ENCODE peak calls at places on chromosomes 11 and 22, in four cellular contexts. One of them, this sample, is unnamed.
A peak's percentile ranks its signal among the peaks of the same experiment; 100 is the strongest.

GRCh38 chr11:78660451-78660850 is 85.8 kb upstream of the NARS2 start:
- DNase-seq in thoracic aorta: no peak
- DNase-seq in fibroblast of lung: no peak
- DNase-seq in CD8-positive, alpha-beta T cell: no peak
- DNase-seq in this sample: no peak

GRCh38 chr22:46547179-46547882 is 9.9 kb upstream of the CELSR1 start:
- DNase-seq in thoracic aorta: no peak
- DNase-seq in fibroblast of lung: peak; percentile 64
- DNase-seq in CD8-positive, alpha-beta T cell: no peak
- DNase-seq in this sample: peak; percentile 61

GRCh38 chr11:24078056-24078455 is 418.8 kb upstream of the LUZP2 start:
- DNase-seq in thoracic aorta: no peak
- DNase-seq in fibroblast of lung: peak; percentile 64
- DNase-seq in CD8-positive, alpha-beta T cell: no peak
- DNase-seq in this sample: no peak

GRCh38 chr11:125165664-125166346 is 1.3 kb downstream of the PKNOX2 start:
- DNase-seq in thoracic aorta: no peak
- DNase-seq in fibroblast of lung: peak; percentile 41
- DNase-seq in CD8-positive, alpha-beta T cell: no peak
- DNase-seq in this sample: no peak

GRCh38 chr11:71120346-71120963 is 131.9 kb downstream of the SHANK2 start:
- DNase-seq in thoracic aorta: no peak
- DNase-seq in fibroblast of lung: peak; percentile 6
- DNase-seq in CD8-positive, alpha-beta T cell: no peak
- DNase-seq in this sample: no peak

GRCh38 chr11:43359432-43359818 is 705 bp downstream of the TTC17 start:
- DNase-seq in thoracic aorta: no peak
- DNase-seq in fibroblast of lung: peak; percentile 41
- DNase-seq in CD8-positive, alpha-beta T cell: no peak
- DNase-seq in this sample: no peak

GRCh38 chr11:68524681-68525080 is 64.1 kb downstream of the PPP6R3 start:
- DNase-seq in thoracic aorta: no peak
- DNase-seq in fibroblast of lung: no peak
- DNase-seq in CD8-positive, alpha-beta T cell: no peak
- DNase-seq in this sample: no peak

GRCh38 chr11:133649059-133649458 is 116.8 kb upstream of the OPCML start:
- DNase-seq in thoracic aorta: no peak
- DNase-seq in fibroblast of lung: no peak
- DNase-seq in CD8-positive, alpha-beta T cell: no peak
- DNase-seq in this sample: no peak

GRCh38 chr11:62392944-62393628 is 25.7 kb upstream of the SCGB1A1 start:
- DNase-seq in thoracic aorta: no peak
- DNase-seq in fibroblast of lung: no peak
- DNase-seq in CD8-positive, alpha-beta T cell: no peak
- DNase-seq in this sample: no peak

GRCh38 chr22:30969532-30970355 is 679 bp downstream of the TUG1 start:
- DNase-seq in thoracic aorta: no peak
- DNase-seq in fibroblast of lung: peak; percentile 54
- DNase-seq in CD8-positive, alpha-beta T cell: peak; percentile 13
- DNase-seq in this sample: no peak
- H3K9me3 ChIP-seq in thoracic aorta: peaks cover 48% of the 10 kb centered on the region
- H3K9me3 ChIP-seq in fibroblast of lung: no peaks in the 10 kb centered on the region
- H3K9me3 ChIP-seq in CD8-positive, alpha-beta T cell: peaks cover 54% of the 10 kb centered on the region
- H3K9me3 ChIP-seq in this sample: no peaks in the 10 kb centered on the region

DNA sequence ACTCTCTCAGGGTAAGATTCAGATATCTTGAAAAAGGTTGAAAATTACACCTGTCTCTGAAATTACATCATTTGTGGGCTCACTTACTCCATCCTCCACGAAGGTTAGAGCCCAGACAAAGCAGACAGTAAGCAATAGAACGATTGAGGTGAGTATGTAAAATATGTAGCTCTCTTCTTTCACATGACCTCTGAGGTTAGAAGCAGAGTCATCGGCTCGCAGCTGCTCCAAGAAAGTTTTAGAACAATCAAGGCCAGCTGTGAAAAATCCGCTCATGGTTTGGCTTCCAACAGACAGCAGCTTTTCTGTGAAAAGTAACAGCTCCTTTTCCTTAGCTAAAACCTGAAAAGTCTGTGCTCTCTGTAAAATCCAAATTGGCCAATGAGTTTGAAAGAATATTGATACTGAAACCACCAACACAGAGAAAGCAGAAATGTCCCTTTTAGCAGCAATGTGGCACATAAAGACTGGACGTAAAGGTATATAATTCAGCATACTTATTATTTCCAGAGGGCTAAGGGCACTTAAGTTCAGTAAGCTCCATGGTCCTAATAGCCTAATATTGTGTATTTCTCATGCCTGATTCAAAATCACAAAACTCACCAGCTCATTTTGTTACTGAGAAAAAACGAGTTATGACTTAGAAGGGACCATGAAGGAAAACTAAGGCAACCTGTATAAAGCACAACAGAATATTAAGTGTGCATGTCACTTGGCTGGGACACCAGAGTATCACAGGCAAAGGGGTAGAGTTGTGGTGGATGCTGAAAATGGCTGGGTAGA is 78.2 kb downstream of the FAM76B start:
- DNase-seq in thoracic aorta: no peak
- DNase-seq in fibroblast of lung: peak; percentile 18
- DNase-seq in CD8-positive, alpha-beta T cell: no peak
- DNase-seq in this sample: no peak
- H3K4me3 ChIP-seq in thoracic aorta: no peak overlapping the region
- H3K4me3 ChIP-seq in fibroblast of lung: no peak overlapping the region
- H3K4me3 ChIP-seq in CD8-positive, alpha-beta T cell: no peak overlapping the region
- H3K4me3 ChIP-seq in this sample: no peak overlapping the region

GRCh38 chr11:35982061-35982460 is 38.2 kb downstream of the LDLRAD3 start:
- DNase-seq in thoracic aorta: no peak
- DNase-seq in fibroblast of lung: no peak
- DNase-seq in CD8-positive, alpha-beta T cell: no peak
- DNase-seq in this sample: no peak
- H3K9me3 ChIP-seq in thoracic aorta: no peaks in the 10 kb centered on the region
- H3K9me3 ChIP-seq in fibroblast of lung: no peaks in the 10 kb centered on the region
- H3K9me3 ChIP-seq in CD8-positive, alpha-beta T cell: no peaks in the 10 kb centered on the region
- H3K9me3 ChIP-seq in this sample: no peaks in the 10 kb centered on the region

GRCh38 chr22:22855617-22856308 is 31.9 kb upstream of the IGLL5 start:
- DNase-seq in thoracic aorta: no peak
- DNase-seq in fibroblast of lung: no peak
- DNase-seq in CD8-positive, alpha-beta T cell: peak; percentile 20
- DNase-seq in this sample: no peak

GRCh38 chr22:22857607-22858558 is 29.7 kb upstream of the IGLL5 start:
- DNase-seq in thoracic aorta: no peak
- DNase-seq in fibroblast of lung: no peak
- DNase-seq in CD8-positive, alpha-beta T cell: no peak
- DNase-seq in this sample: no peak

GRCh38 chr22:22856364-22856763 is 31.3 kb upstream of the IGLL5 start:
- DNase-seq in thoracic aorta: no peak
- DNase-seq in fibroblast of lung: no peak
- DNase-seq in CD8-positive, alpha-beta T cell: no peak
- DNase-seq in this sample: peak; percentile 27

GRCh38 chr22:22858559-22858937 is 29.1 kb upstream of the IGLL5 start:
- DNase-seq in thoracic aorta: no peak
- DNase-seq in fibroblast of lung: no peak
- DNase-seq in CD8-positive, alpha-beta T cell: no peak
- DNase-seq in this sample: no peak

DNA sequence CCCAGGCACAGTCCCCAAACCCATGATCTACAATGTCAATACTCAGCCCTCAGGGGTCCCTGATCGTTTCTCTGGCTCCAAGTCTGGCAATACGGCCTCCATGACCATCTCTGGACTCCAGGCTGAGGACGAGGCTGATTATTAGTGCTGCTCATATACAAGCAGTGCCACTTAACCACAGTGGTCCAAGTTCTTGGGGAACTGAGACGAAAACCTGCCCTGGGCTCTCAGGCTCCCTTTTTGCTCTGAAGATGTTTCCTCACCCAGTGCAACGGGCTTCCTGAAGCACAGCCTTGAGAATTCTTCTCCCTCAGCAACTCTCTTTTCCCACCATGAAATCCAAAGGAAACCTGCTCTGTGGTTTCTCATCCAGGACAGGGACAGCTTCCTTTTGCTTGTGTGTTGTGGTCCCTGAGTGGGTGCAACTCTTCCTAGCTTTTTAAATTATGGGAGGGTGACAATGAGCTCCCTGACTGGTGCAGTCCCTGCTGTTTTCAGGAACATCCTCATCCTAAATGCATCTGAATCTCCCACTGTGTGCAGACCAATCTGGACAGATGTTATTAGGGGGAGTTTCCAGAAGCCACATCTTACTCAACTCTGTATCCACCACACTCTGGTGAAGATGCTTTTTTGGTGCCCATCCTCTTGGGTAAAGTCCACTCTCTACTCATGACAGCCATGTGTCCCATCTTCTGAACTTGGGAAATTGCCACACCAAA is 30.6 kb upstream of the IGLL5 start:
- DNase-seq in thoracic aorta: no peak
- DNase-seq in fibroblast of lung: no peak
- DNase-seq in CD8-positive, alpha-beta T cell: no peak
- DNase-seq in this sample: no peak
- H3K4me3 ChIP-seq in thoracic aorta: no peak overlapping the region
- H3K4me3 ChIP-seq in fibroblast of lung: no peak overlapping the region
- H3K4me3 ChIP-seq in CD8-positive, alpha-beta T cell: no peak overlapping the region
- H3K4me3 ChIP-seq in this sample: no peak overlapping the region